ENCODE peak calls at places on chromosomes 11 and 22, in four cellular contexts. J is CD4-positive, CD25-positive, alpha-beta regulatory T cell; H is left ventricle myocardium inferior; Y is Karpas-422. K is an unnamed sample.

GRCh38 chr11:48019597-48019996 is 39.2 kb downstream of the PTPRJ start:
- DNase-seq in J (no peak), H (no peak), Y (no peak), K (no peak)

GRCh38 chr22:16915711-16916110 is 90.5 kb upstream of the XKR3 start:
- DNase-seq in J (no peak), H (no peak), Y (peak; percentile 47), K (no peak)

GRCh38 chr11:126328444-126328843 is 24.6 kb downstream of the DCPS start:
- DNase-seq in J (no peak), H (no peak), Y (no peak), K (no peak)

GRCh38 chr11:44899959-44900358 is 50.7 kb downstream of the TP53I11 start:
- DNase-seq in J (peak; percentile 9), H (no peak), Y (peak; percentile 95), K (no peak)

GRCh38 chr11:15629690-15630321 is 515.1 kb downstream of the INSC start:
- DNase-seq in J (no peak), H (peak; percentile 35), Y (peak; percentile 70), K (no peak)

GRCh38 chr11:122037911-122038310 is 78.1 kb downstream of the BLID start:
- DNase-seq in J (no peak), H (no peak), Y (no peak), K (no peak)

GRCh38 chr22:38220163-38220562 is 18.4 kb downstream of the MAFF start:
- DNase-seq in J (no peak), H (no peak), Y (no peak), K (no peak)

GRCh38 chr22:26887456-26887855 is 230.1 kb downstream of the MIAT start:
- DNase-seq in J (no peak), H (no peak), Y (no peak), K (no peak)

GRCh38 chr11:61062181-61062955 is 39.9 kb upstream of the CD5 start:
- DNase-seq in J (no peak), H (no peak), Y (no peak), K (peak; percentile 39)

GRCh38 chr11:78040691-78041379 is 17.8 kb upstream of the KCTD14 start:
- DNase-seq in J (no peak), H (no peak), Y (peak; percentile 39), K (no peak)

GRCh38 chr11:117941163-117941707 is 12.0 kb upstream of the TMPRSS13 start:
- DNase-seq in J (no peak), H (no peak), Y (no peak), K (no peak)

GRCh38 chr11:115135936-115136335 is 368.3 kb downstream of the CADM1 start:
- DNase-seq in J (no peak), H (no peak), Y (no peak), K (no peak)

GRCh38 chr22:36425977-36426523 is 38.3 kb upstream of the MYH9 start:
- DNase-seq in J (no peak), H (peak; percentile 73), Y (peak; percentile 54), K (no peak)

GRCh38 chr11:132312161-132312560 is 941.7 kb downstream of the NTM start:
- DNase-seq in J (no peak), H (no peak), Y (no peak), K (no peak)

GRCh38 chr22:24230911-24231656 is 13.8 kb downstream of the GGT5 start:
- DNase-seq in J (peak; percentile 40), H (peak; percentile 37), Y (peak; percentile 86), K (peak; percentile 48)

GRCh38 chr11:61654397-61654829 is 25.8 kb upstream of the DAGLA start:
- DNase-seq in J (no peak), H (peak; percentile 59), Y (no peak), K (no peak)

GRCh38 chr11:112364962-112365481 is 104.4 kb upstream of the PLET1 start:
- DNase-seq in J (no peak), H (no peak), Y (no peak), K (no peak)

GRCh38 chr11:103773059-103773458 is 263.4 kb upstream of the DDI1 start:
- DNase-seq in J (no peak), H (no peak), Y (no peak), K (no peak)

GRCh38 chr11:128559496-128560103 is 27.8 kb downstream of the ETS1 start:
- DNase-seq in J (no peak), H (no peak), Y (no peak), K (no peak)

GRCh38 chr22:22590136-22590891 is 31.2 kb upstream of the PRAME start:
- DNase-seq in J (no peak), H (no peak), Y (no peak), K (no peak)

GRCh38 chr11:22346283-22346682 is 8.1 kb downstream of the SLC17A6 start:
- DNase-seq in J (no peak), H (no peak), Y (no peak), K (no peak)

GRCh38 chr11:76810151-76810853 is 27.1 kb downstream of the TSKU start:
- DNase-seq in J (peak; percentile 11), H (no peak), Y (peak; percentile 73), K (no peak)

GRCh38 chr22:31160328-31160978 is 471 bp downstream of the RNF185 start:
- DNase-seq in J (peak; percentile 22), H (no peak), Y (peak; percentile 60), K (no peak)

GRCh38 chr11:121929581-121929980 is 186.4 kb downstream of the BLID start:
- DNase-seq in J (no peak), H (peak; percentile 28), Y (no peak), K (no peak)

GRCh38 chr11:135008001-135008405 is 596.0 kb upstream of the B3GAT1 start:
- DNase-seq in J (no peak), H (no peak), Y (no peak), K (no peak)

GRCh38 chr11:123063396-123064267 is 1.7 kb upstream of the HSPA8 start:
- DNase-seq in J (peak; percentile 61), H (no peak), Y (peak; percentile 75), K (peak; percentile 69)

GRCh38 chr11:266676-267439 is 11.3 kb upstream of the NLRP6 start:
- DNase-seq in J (peak; percentile 38), H (no peak), Y (peak; percentile 70), K (no peak)

GRCh38 chr11:126332221-126332711 is 23.2 kb upstream of the ST3GAL4 start:
- DNase-seq in J (no peak), H (peak; percentile 77), Y (no peak), K (peak; percentile 43)

GRCh38 chr11:123616505-123617198 is 37.8 kb downstream of the SCN3B start:
- DNase-seq in J (no peak), H (peak; percentile 70), Y (no peak), K (no peak)

GRCh38 chr22:30005213-30005857 is 74.9 kb upstream of the HORMAD2 start:
- DNase-seq in J (peak; percentile 44), H (peak; percentile 66), Y (peak; percentile 87), K (peak; percentile 61)

GRCh38 chr11:8767466-8768142 is 85.0 kb downstream of the RPL27A start:
- DNase-seq in J (no peak), H (no peak), Y (no peak), K (no peak)

GRCh38 chr11:92827132-92827531 is 142.3 kb upstream of the MTNR1B start:
- DNase-seq in J (no peak), H (no peak), Y (no peak), K (no peak)

DNA sequence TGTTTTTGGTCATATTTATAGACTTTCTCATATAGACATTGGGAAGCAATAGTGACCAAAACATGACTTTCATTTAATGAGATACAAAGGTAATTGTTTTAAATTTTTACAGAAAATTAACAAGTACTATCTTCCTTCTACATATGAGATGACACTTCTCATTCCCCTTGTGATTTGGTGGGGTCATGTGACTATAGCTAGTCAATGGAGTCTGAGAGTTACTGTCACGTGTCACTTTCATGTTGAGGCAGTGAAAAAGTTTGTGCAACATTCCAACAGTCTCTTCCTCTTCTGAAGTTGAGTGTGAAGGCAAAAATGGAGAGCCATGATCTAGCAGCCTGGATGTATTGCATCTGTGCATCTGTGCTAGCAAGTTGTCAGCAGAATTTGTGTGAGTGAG is 618.3 kb upstream of the LRRC4C start:
- DNase-seq in J (no peak), H (no peak), Y (no peak), K (no peak)
- H3K9me3 ChIP-seq in J (no peaks in the 10 kb centered on the region), H (no peaks in the 10 kb centered on the region), Y (peaks cover 24% of the 10 kb centered on the region), K (no peaks in the 10 kb centered on the region)

DNA sequence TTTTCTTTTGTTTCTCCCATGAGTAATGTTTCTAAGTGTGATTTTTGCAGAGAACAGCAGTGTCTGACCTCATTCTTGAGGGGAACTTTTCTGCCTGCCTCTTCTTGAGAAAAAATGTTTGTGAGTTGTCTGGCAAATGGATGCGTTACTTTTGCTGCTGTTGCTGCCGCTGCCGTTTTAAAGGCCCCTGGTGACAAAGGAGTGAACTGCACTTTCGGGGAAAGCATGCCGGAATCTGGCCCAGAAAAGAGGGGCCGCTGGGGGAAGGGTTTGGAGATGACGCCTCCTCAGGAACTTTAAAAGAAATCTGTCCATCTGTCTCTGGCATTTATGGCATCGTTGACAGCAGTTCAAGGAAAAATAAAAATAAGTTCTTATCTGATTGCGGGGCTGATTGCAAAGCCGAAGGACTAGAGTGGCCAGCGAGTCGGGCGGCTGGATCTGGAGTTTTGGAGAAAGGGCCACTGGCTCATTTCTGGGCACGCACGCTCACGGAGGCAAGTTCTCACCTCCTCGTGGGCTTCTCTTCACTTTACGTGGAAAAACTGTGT is 16.5 kb downstream of the ZBTB16 start:
- DNase-seq in J (peak; percentile 27), H (no peak), Y (peak; percentile 55), K (peak; percentile 31)
- H3K4me1 ChIP-seq in J (peaks cover 29% of the 10 kb centered on the region), H (peaks cover 100% of the 10 kb centered on the region), Y (no peaks in the 10 kb centered on the region), K (peaks cover 48% of the 10 kb centered on the region)

GRCh38 chr11:46697303-46697702 is 3.1 kb downstream of the ARHGAP1 start:
- DNase-seq in J (no peak), H (peak; percentile 43), Y (no peak), K (no peak)

GRCh38 chr11:46697723-46698122 is 2.7 kb downstream of the ARHGAP1 start:
- DNase-seq in J (no peak), H (no peak), Y (no peak), K (no peak)

GRCh38 chr11:46694607-46695006 is 5.8 kb downstream of the ARHGAP1 start:
- DNase-seq in J (no peak), H (no peak), Y (no peak), K (no peak)

GRCh38 chr11:46695345-46696211 is 4.8 kb downstream of the ARHGAP1 start:
- DNase-seq in J (no peak), H (no peak), Y (no peak), K (no peak)

DNA sequence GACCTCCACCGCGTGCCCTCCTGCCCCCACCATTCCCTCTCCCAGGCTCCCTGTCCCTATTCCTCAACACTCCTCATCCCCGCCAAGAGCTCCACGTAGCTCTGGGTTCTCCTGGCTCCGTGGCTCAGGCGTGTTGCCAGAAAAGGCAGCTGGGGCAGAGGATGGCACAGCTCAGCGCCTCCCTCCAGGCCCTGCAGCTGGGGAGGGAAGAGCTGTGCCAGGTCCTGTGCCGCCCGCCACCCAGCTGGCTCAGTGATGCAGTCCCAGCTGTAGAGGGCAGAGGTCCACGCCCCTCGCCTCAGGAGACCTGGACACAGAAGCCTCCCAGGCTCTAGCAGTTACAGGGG is 4.2 kb downstream of the ARHGAP1 start:
- DNase-seq in J (no peak), H (peak; percentile 81), Y (no peak), K (no peak)
- H3K27ac ChIP-seq in J (no peak overlapping the region), H (peak overlapping the region; percentile 96), Y (no peak overlapping the region), K (no peak overlapping the region)

GRCh38 chr22:44956835-44957234 is 53.0 kb downstream of the PHF21B start:
- DNase-seq in J (no peak), H (no peak), Y (no peak), K (no peak)
- H3K9me3 ChIP-seq in J (no peaks in the 10 kb centered on the region), H (no peaks in the 10 kb centered on the region), Y (no peaks in the 10 kb centered on the region), K (no peaks in the 10 kb centered on the region)

GRCh38 chr11:63837719-63838118 is 1.2 kb upstream of the MARK2 start:
- DNase-seq in J (no peak), H (no peak), Y (no peak), K (no peak)
- H3K4me1 ChIP-seq in J (peaks cover 45% of the 10 kb centered on the region), H (peaks cover 47% of the 10 kb centered on the region), Y (peaks cover 36% of the 10 kb centered on the region), K (peaks cover 32% of the 10 kb centered on the region)